ENCODE peak calls at places on chromosomes 3 and 15, in four cellular contexts. U is T-helper 1 cell, E is glutamatergic neuron, C is KG1. Z is an unnamed sample.

GRCh38 chr3:33377489-33377888 is 62.7 kb downstream of the UBP1 start:
- DNase-seq in U (no peak), E (no peak), C (no peak), Z (no peak)

GRCh38 chr15:85479071-85479647 is 98.8 kb downstream of the AKAP13 start:
- DNase-seq in U (no peak), E (no peak), C (no peak), Z (no peak)

GRCh38 chr3:4772171-4772804 is 206.9 kb upstream of the BHLHE40 start:
- DNase-seq in U (no peak), E (no peak), C (peak), Z (no peak)

GRCh38 chr3:41592753-41593152 is 369.1 kb downstream of the ULK4 start:
- DNase-seq in U (no peak), E (no peak), C (no peak), Z (no peak)

GRCh38 chr15:64525828-64526530 is 65.6 kb downstream of the ZNF609 start:
- DNase-seq in U (no peak), E (no peak), C (no peak), Z (no peak)

GRCh38 chr3:159236306-159236705 is 434.5 kb downstream of the MFSD1 start:
- DNase-seq in U (no peak), E (no peak), C (no peak), Z (no peak)

GRCh38 chr15:48084759-48085420 is 35.9 kb upstream of the SLC24A5 start:
- DNase-seq in U (no peak), E (no peak), C (no peak), Z (no peak)

GRCh38 chr3:100384735-100385134 is 16.2 kb downstream of the TOMM70 start:
- DNase-seq in U (no peak), E (no peak), C (no peak), Z (no peak)

GRCh38 chr3:122535964-122536363 is 21.2 kb upstream of the KPNA1 start:
- DNase-seq in U (no peak), E (no peak), C (no peak), Z (no peak)

GRCh38 chr3:6504385-6504784 is 356.5 kb upstream of the GRM7 start:
- DNase-seq in U (no peak), E (no peak), C (no peak), Z (no peak)

GRCh38 chr3:126883241-126883640 is 99.7 kb upstream of the PLXNA1 start:
- DNase-seq in U (no peak), E (no peak), C (no peak), Z (no peak)

GRCh38 chr15:68888419-68888818 is 41.9 kb upstream of the SPESP1 start:
- DNase-seq in U (no peak), E (peak), C (no peak), Z (no peak)

GRCh38 chr15:80265021-80265420 is 13.0 kb upstream of the CTXND1 start:
- DNase-seq in U (no peak), E (no peak), C (no peak), Z (no peak)

GRCh38 chr3:156290917-156291268 is 170.5 kb downstream of the KCNAB1 start:
- DNase-seq in U (no peak), E (no peak), C (no peak), Z (no peak)

GRCh38 chr3:115512565-115513410 is 110.5 kb upstream of the GAP43 start:
- DNase-seq in U (no peak), E (peak), C (no peak), Z (no peak)

GRCh38 chr3:49911124-49911420 is 7.4 kb upstream of the MST1R start:
- DNase-seq in U (no peak), E (no peak), C (no peak), Z (no peak)

GRCh38 chr15:87207945-87208580 is 1048.5 kb downstream of the NTRK3 start:
- DNase-seq in U (no peak), E (no peak), C (no peak), Z (no peak)

GRCh38 chr3:171606151-171606751 is 146.0 kb upstream of the TNIK start:
- DNase-seq in U (no peak), E (no peak), C (no peak), Z (no peak)

GRCh38 chr3:12993022-12993622 is 80.1 kb downstream of the IQSEC1 start:
- DNase-seq in U (no peak), E (no peak), C (no peak), Z (no peak)